ENCODE peak calls at places on chromosomes 3 and 15, in eight cellular contexts. One of them, this sample, is unnamed.

GRCh38 chr3:133441867-133442270 is 42.0 kb downstream of the BFSP2 start:
- DNase-seq in caudate nucleus: no peak
- DNase-seq in iPS-NIHi11: no peak
- DNase-seq in germinal center: peak
- DNase-seq in activated naive CD8-positive, alpha-beta T cell treated with anti-CD3 and anti-CD28 coated beads, Interleukin-2, amount 50 U/mL, for 16 hours: no peak
- DNase-seq in right cardiac atrium: no peak
- DNase-seq in ELF-1: no peak
- DNase-seq in GM03348: no peak
- DNase-seq in this sample: no peak

GRCh38 chr3:195063596-195064193 is 207.3 kb downstream of the XXYLT1 start:
- DNase-seq in caudate nucleus: no peak
- DNase-seq in iPS-NIHi11: no peak
- DNase-seq in germinal center: no peak
- DNase-seq in activated naive CD8-positive, alpha-beta T cell treated with anti-CD3 and anti-CD28 coated beads, Interleukin-2, amount 50 U/mL, for 16 hours: no peak
- DNase-seq in right cardiac atrium: peak
- DNase-seq in ELF-1: no peak
- DNase-seq in GM03348: no peak
- DNase-seq in this sample: no peak

GRCh38 chr3:121477589-121477988 is 68.2 kb downstream of the POLQ start:
- DNase-seq in caudate nucleus: no peak
- DNase-seq in iPS-NIHi11: no peak
- DNase-seq in germinal center: no peak
- DNase-seq in activated naive CD8-positive, alpha-beta T cell treated with anti-CD3 and anti-CD28 coated beads, Interleukin-2, amount 50 U/mL, for 16 hours: no peak
- DNase-seq in right cardiac atrium: no peak
- DNase-seq in ELF-1: no peak
- DNase-seq in GM03348: peak
- DNase-seq in this sample: no peak

GRCh38 chr15:40420793-40421192 is 15.2 kb downstream of the IVD start:
- DNase-seq in caudate nucleus: no peak
- DNase-seq in iPS-NIHi11: no peak
- DNase-seq in germinal center: no peak
- DNase-seq in activated naive CD8-positive, alpha-beta T cell treated with anti-CD3 and anti-CD28 coated beads, Interleukin-2, amount 50 U/mL, for 16 hours: no peak
- DNase-seq in right cardiac atrium: no peak
- DNase-seq in ELF-1: peak
- DNase-seq in GM03348: no peak
- DNase-seq in this sample: no peak

GRCh38 chr3:80870476-80871041 is 890.9 kb downstream of the GBE1 start:
- DNase-seq in caudate nucleus: no peak
- DNase-seq in iPS-NIHi11: no peak
- DNase-seq in germinal center: no peak
- DNase-seq in activated naive CD8-positive, alpha-beta T cell treated with anti-CD3 and anti-CD28 coated beads, Interleukin-2, amount 50 U/mL, for 16 hours: no peak
- DNase-seq in right cardiac atrium: peak
- DNase-seq in ELF-1: no peak
- DNase-seq in GM03348: no peak
- DNase-seq in this sample: no peak

GRCh38 chr15:100602822-100603393 is 519 bp downstream of the ASB7 start:
- DNase-seq in caudate nucleus: no peak
- DNase-seq in iPS-NIHi11: peak
- DNase-seq in germinal center: peak
- DNase-seq in activated naive CD8-positive, alpha-beta T cell treated with anti-CD3 and anti-CD28 coated beads, Interleukin-2, amount 50 U/mL, for 16 hours: no peak
- DNase-seq in right cardiac atrium: no peak
- DNase-seq in ELF-1: peak
- DNase-seq in GM03348: peak
- DNase-seq in this sample: peak

GRCh38 chr3:194395767-194396527 is 3.1 kb downstream of the GP5 start:
- DNase-seq in caudate nucleus: peak
- DNase-seq in iPS-NIHi11: peak
- DNase-seq in germinal center: no peak
- DNase-seq in activated naive CD8-positive, alpha-beta T cell treated with anti-CD3 and anti-CD28 coated beads, Interleukin-2, amount 50 U/mL, for 16 hours: peak
- DNase-seq in right cardiac atrium: peak
- DNase-seq in ELF-1: peak
- DNase-seq in GM03348: peak
- DNase-seq in this sample: no peak

GRCh38 chr15:66362776-66363175 is 6.3 kb upstream of the TIPIN start:
- DNase-seq in caudate nucleus: no peak
- DNase-seq in iPS-NIHi11: no peak
- DNase-seq in germinal center: no peak
- DNase-seq in activated naive CD8-positive, alpha-beta T cell treated with anti-CD3 and anti-CD28 coated beads, Interleukin-2, amount 50 U/mL, for 16 hours: no peak
- DNase-seq in right cardiac atrium: no peak
- DNase-seq in ELF-1: no peak
- DNase-seq in GM03348: no peak
- DNase-seq in this sample: no peak

GRCh38 chr3:101203411-101203810 is 117.0 kb downstream of the IMPG2 start:
- DNase-seq in caudate nucleus: no peak
- DNase-seq in iPS-NIHi11: no peak
- DNase-seq in germinal center: no peak
- DNase-seq in activated naive CD8-positive, alpha-beta T cell treated with anti-CD3 and anti-CD28 coated beads, Interleukin-2, amount 50 U/mL, for 16 hours: no peak
- DNase-seq in right cardiac atrium: no peak
- DNase-seq in ELF-1: no peak
- DNase-seq in GM03348: peak
- DNase-seq in this sample: no peak

GRCh38 chr15:59244337-59244736 is 37.7 kb downstream of the LDHAL6B start:
- DNase-seq in caudate nucleus: no peak
- DNase-seq in iPS-NIHi11: no peak
- DNase-seq in germinal center: no peak
- DNase-seq in activated naive CD8-positive, alpha-beta T cell treated with anti-CD3 and anti-CD28 coated beads, Interleukin-2, amount 50 U/mL, for 16 hours: no peak
- DNase-seq in right cardiac atrium: no peak
- DNase-seq in ELF-1: no peak
- DNase-seq in GM03348: no peak
- DNase-seq in this sample: peak

GRCh38 chr15:64859226-64859625 is 17.5 kb downstream of the PLEKHO2 start:
- DNase-seq in caudate nucleus: no peak
- DNase-seq in iPS-NIHi11: no peak
- DNase-seq in germinal center: no peak
- DNase-seq in activated naive CD8-positive, alpha-beta T cell treated with anti-CD3 and anti-CD28 coated beads, Interleukin-2, amount 50 U/mL, for 16 hours: no peak
- DNase-seq in right cardiac atrium: no peak
- DNase-seq in ELF-1: no peak
- DNase-seq in GM03348: no peak
- DNase-seq in this sample: no peak

GRCh38 chr3:46965151-46965550 is 11.4 kb downstream of the CCDC12 start:
- DNase-seq in caudate nucleus: no peak
- DNase-seq in iPS-NIHi11: no peak
- DNase-seq in germinal center: no peak
- DNase-seq in activated naive CD8-positive, alpha-beta T cell treated with anti-CD3 and anti-CD28 coated beads, Interleukin-2, amount 50 U/mL, for 16 hours: no peak
- DNase-seq in right cardiac atrium: no peak
- DNase-seq in ELF-1: no peak
- DNase-seq in GM03348: no peak
- DNase-seq in this sample: no peak